ENCODE peak calls at places on chromosomes 12 and 14, in four cellular contexts. S is neuronal stem cell, A is adrenal gland, O is cardiac muscle cell. Q is an unnamed sample.

GRCh38 chr14:31420013-31420318 is 384 bp downstream of the HEATR5A start:
- DNase-seq in S (no peak), O (peak; percentile 86), A (peak; percentile 74), Q (peak; percentile 84)

GRCh38 chr12:14452865-14453264 is 87.4 kb downstream of the ATF7IP start:
- DNase-seq in O (no peak), A (no peak), S (no peak), Q (no peak)

GRCh38 chr12:57593187-57593586 is 2.2 kb downstream of the PIP4K2C start:
- DNase-seq in A (no peak), O (no peak), S (no peak), Q (no peak)

GRCh38 chr14:50013934-50014333 is 102.4 kb downstream of the VCPKMT start:
- DNase-seq in O (no peak), S (no peak), A (no peak), Q (no peak)

GRCh38 chr12:95151821-95152220 is 65.4 kb downstream of the FGD6 start:
- DNase-seq in A (no peak), O (no peak), S (no peak), Q (no peak)

GRCh38 chr12:130266751-130267150 is 70.9 kb upstream of the PIWIL1 start:
- DNase-seq in O (peak; percentile 15), S (no peak), A (no peak), Q (no peak)

GRCh38 chr14:33432407-33433023 is 493.8 kb downstream of the NPAS3 start:
- DNase-seq in S (no peak), A (peak; percentile 33), O (peak; percentile 39), Q (no peak)

GRCh38 chr12:52310622-52311281 is 10.4 kb downstream of the KRT83 start:
- DNase-seq in S (no peak), O (no peak), A (no peak), Q (no peak)

GRCh38 chr14:26444745-26445144 is 153.1 kb downstream of the NOVA1 start:
- DNase-seq in A (no peak), O (peak; percentile 71), S (peak; percentile 55), Q (no peak)

GRCh38 chr14:85534914-85535313 is 5.0 kb downstream of the FLRT2 start:
- DNase-seq in A (no peak), S (peak; percentile 17), O (no peak), Q (no peak)

GRCh38 chr14:65224799-65225198 is 122.5 kb upstream of the MAX start:
- DNase-seq in O (peak; percentile 9), S (no peak), A (no peak), Q (peak; percentile 76)

GRCh38 chr14:91415794-91416743 is 1.6 kb downstream of the CCDC88C start:
- DNase-seq in S (no peak), O (no peak), A (no peak), Q (peak; percentile 52)

GRCh38 chr12:69534389-69534822 is 50.9 kb upstream of the CCT2 start:
- DNase-seq in A (peak; percentile 61), S (peak; percentile 75), O (peak; percentile 83), Q (no peak)

GRCh38 chr12:110686294-110686903 is 2.5 kb downstream of the HVCN1 start:
- DNase-seq in A (no peak), S (no peak), O (no peak), Q (no peak)

GRCh38 chr14:104972301-104973211 is 5.6 kb downstream of the AHNAK2 start:
- DNase-seq in A (no peak), O (no peak), S (no peak), Q (peak; percentile 77)

GRCh38 chr12:28164644-28165313 is 25.5 kb upstream of the CCDC91 start:
- DNase-seq in O (no peak), A (no peak), S (no peak), Q (no peak)

GRCh38 chr12:128551266-128552025 is 272.3 kb downstream of the SLC15A4 start:
- DNase-seq in S (no peak), A (no peak), O (no peak), Q (no peak)

GRCh38 chr14:90900712-90901111 is 84.5 kb upstream of the TTC7B start:
- DNase-seq in A (no peak), O (no peak), S (no peak), Q (no peak)

GRCh38 chr14:64723691-64724577 is 19.7 kb downstream of the PLEKHG3 start:
- DNase-seq in S (no peak), O (peak; percentile 66), A (no peak), Q (no peak)

GRCh38 chr12:111405856-111406473 is at the start of gene SH2B3:
- DNase-seq in A (peak; percentile 34), O (no peak), S (no peak), Q (no peak)

GRCh38 chr12:102407776-102408486 is 72.4 kb downstream of the IGF1 start:
- DNase-seq in S (no peak), A (no peak), O (no peak), Q (no peak)

GRCh38 chr14:92456215-92457017 is 57.2 kb upstream of the RIN3 start:
- DNase-seq in A (peak; percentile 58), O (peak; percentile 83), S (peak; percentile 48), Q (peak; percentile 31)

GRCh38 chr14:89186850-89187376 is 230.1 kb downstream of the FOXN3 start:
- DNase-seq in A (peak; percentile 82), O (peak; percentile 72), S (no peak), Q (no peak)

GRCh38 chr12:4091001-4091789 is 182.4 kb upstream of the CCND2 start:
- DNase-seq in O (no peak), A (no peak), S (no peak), Q (no peak)

GRCh38 chr12:51749201-51749985 is 99.1 kb downstream of the FIGNL2 start:
- DNase-seq in O (no peak), S (no peak), A (no peak), Q (no peak)

GRCh38 chr12:95838125-95838524 is 20.6 kb upstream of the SNRPF start:
- DNase-seq in S (no peak), O (no peak), A (no peak), Q (peak; percentile 64)

DNA sequence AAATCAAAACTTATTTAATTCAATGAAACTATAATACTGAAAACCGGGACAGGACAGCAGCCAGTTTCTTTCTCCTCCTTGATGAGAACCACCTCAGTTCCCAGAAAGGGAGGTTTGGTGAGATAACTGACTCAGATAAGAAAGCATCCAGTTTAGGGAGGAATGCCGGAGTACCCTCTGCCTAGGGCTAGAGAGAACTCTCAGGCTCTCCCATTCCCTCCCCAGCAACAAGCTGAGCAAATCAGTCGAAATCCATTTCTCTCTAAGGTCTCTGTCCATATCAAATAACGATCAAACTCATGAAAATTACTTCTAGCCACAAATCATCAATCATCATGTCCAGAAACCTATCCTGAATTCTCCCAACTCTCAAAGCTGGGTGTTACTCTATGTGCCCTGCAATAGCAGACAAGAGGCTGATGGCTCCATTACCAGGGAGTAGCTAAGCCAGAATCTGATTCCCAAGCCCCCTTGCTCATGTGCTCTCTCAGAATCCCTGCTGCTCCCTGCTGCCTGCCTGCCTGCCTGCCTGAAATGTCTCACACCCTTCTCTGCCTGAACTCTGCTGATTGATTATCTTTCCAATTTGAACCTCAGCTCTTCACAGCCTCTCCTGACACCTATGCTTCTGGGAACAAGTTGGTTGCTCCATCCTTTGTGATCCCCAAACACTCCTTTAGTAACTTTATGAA is 49.4 kb downstream of the SLC25A47 start:
- DNase-seq in A (no peak), O (no peak), S (no peak), Q (no peak)
- H3K4me3 ChIP-seq in A (no peak overlapping the region), O (no peak overlapping the region), S (no peak overlapping the region), Q (no peak overlapping the region)

DNA sequence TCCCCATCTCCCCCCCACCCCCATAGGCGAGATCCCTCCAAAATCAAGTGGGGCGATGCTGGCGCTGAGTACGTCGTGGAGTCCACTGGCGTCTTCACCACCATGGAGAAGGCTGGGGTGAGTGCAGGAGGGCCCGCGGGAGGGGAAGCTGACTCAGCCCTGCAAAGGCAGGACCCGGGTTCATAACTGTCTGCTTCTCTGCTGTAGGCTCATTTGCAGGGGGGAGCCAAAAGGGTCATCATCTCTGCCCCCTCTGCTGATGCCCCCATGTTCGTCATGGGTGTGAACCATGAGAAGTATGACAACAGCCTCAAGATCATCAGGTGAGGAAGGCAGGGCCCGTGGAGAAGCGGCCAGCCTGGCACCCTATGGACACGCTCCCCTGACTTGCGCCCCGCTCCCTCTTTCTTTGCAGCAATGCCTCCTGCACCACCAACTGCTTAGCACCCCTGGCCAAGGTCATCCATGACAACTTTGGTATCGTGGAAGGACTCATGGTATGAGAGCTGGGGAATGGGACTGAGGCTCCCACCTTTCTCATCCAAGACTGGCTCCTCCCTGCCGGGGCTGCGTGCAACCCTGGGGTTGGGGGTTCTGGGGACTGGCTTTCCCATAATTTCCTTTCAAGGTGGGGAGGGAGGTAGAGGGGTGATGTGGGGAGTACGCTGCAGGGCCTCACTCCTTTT is 2.7 kb downstream of the GAPDH start:
- DNase-seq in O (no peak), A (no peak), S (no peak), Q (no peak)
- H3K4me1 ChIP-seq in O (peaks cover 24% of the 10 kb centered on the region), A (peaks cover 52% of the 10 kb centered on the region), S (peaks cover 29% of the 10 kb centered on the region), Q (peaks cover 73% of the 10 kb centered on the region)

GRCh38 chr12:8911606-8912268 is 2.6 kb upstream of the PHC1 start:
- DNase-seq in S (no peak), O (no peak), A (no peak), Q (no peak)
- H3K4me3 ChIP-seq in S (no peak overlapping the region), O (no peak overlapping the region), A (no peak overlapping the region), Q (no peak overlapping the region)

DNA sequence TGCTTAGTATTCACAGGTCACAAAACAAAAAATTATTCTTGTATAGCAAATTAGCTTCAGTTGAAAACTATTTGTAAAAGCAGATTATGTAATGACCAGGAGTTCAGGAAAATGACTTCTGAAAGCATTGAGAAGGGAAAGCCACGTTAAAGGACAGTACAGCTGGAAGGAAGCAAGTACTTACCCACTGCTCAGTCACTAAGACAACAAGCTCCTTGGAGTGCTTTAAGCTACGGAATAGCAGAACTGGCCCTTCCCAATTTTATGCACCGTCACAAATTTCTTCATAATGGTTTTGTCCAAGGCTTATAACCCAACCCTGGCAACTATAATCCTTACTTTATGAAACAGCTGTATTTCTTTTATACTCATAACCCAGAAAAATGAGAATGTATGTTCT is 13.0 kb upstream of the SNAPC1 start:
- DNase-seq in O (peak; percentile 15), S (no peak), A (no peak), Q (no peak)
- H3K4me1 ChIP-seq in O (peaks cover 46% of the 10 kb centered on the region), S (no peaks in the 10 kb centered on the region), A (no peaks in the 10 kb centered on the region), Q (peaks cover 50% of the 10 kb centered on the region)

DNA sequence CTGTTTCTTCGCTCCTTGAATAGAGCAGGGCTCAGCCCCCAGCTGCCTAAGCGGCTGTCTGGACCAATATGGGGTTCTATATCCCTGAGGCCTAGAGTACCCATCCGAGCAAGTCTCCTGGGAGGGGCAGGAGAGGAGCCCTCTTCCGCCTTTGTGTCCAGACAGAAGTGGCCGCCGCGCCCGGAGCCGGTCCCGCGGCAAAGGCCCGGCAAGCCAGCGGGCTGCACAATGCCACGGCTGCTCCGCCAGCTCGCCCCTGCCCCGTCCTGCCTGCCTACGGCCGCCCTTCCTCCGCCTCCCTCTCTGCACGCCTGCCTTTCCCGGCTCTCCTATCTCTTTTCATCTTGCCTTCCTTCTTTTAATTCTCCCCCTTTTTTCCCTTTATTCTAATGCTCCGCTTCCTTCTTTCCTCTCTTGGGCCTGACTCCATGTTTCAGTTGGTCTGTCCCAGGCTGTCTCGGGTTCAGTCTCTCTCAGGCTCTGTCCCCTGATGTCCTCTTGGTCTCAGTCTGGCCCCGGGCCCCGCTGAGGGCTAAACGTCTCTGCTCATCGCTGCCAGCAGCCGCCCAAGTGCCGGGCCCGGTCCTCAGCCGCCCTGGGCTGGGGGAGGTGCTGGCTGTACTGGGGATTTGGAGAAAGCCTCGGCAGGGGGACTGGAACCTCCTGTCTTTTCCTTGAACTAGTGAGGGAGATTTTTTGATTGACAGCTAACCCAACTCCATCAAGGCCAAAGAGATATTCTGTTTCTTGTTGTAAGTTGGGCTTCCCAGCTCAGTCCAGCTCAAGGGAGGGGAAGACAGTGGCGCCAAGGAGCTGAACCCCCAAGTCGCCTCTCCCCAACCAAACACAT is 2.4 kb upstream of the HOXC9 start:
- DNase-seq in A (no peak), S (no peak), O (no peak), Q (no peak)
- H3K4me3 ChIP-seq in A (no peak overlapping the region), S (no peak overlapping the region), O (no peak overlapping the region), Q (no peak overlapping the region)

Q was measured in stomach.